ENCODE peak calls at places on chromosomes 13 and 19, in four cellular contexts. X is MM.1S, B is neural progenitor cell, P is GM23248. D is an unnamed sample.

GRCh38 chr13:30713133-30713532 is 22.2 kb upstream of the ALOX5AP start:
- DNase-seq in P (peak), B (no peak), X (no peak), D (no peak)

GRCh38 chr13:25149670-25150069 is 22.4 kb downstream of the AMER2 start:
- DNase-seq in B (no peak), X (no peak), P (no peak), D (no peak)

GRCh38 chr19:18401580-18402112 is 4.2 kb upstream of the LRRC25 start:
- DNase-seq in B (peak), P (peak), X (peak), D (peak)

GRCh38 chr19:49851456-49852259 is 699 bp downstream of the PTOV1 start:
- DNase-seq in X (peak), P (peak), B (peak), D (peak)

GRCh38 chr19:15421726-15422260 is 3.0 kb upstream of the AKAP8L start:
- DNase-seq in B (no peak), P (no peak), X (no peak), D (no peak)

GRCh38 chr13:97429681-97430081 is 4.3 kb upstream of the RAP2A start:
- DNase-seq in X (no peak), B (no peak), P (peak), D (no peak)

GRCh38 chr19:15529774-15530372 is 21.5 kb downstream of the CYP4F22 start:
- DNase-seq in B (no peak), X (no peak), P (no peak), D (no peak)

GRCh38 chr19:57947419-57948134 is at the start of gene ZNF256:
- DNase-seq in P (peak), B (peak), X (no peak), D (peak)

GRCh38 chr13:81017525-81018152 is 676.7 kb upstream of the SPRY2 start:
- DNase-seq in P (peak), B (peak), X (peak), D (no peak)

GRCh38 chr19:17279436-17279835 is 2.3 kb upstream of the ANKLE1 start:
- DNase-seq in X (no peak), P (no peak), B (no peak), D (no peak)

GRCh38 chr19:616732-617526 is 16.4 kb downstream of the POLRMT start:
- DNase-seq in X (no peak), B (no peak), P (no peak), D (no peak)

GRCh38 chr19:1884719-1885334 is 469 bp downstream of the ABHD17A start:
- DNase-seq in B (peak), X (no peak), P (peak), D (no peak)

GRCh38 chr19:15138427-15138826 is 31.2 kb downstream of the SYDE1 start:
- DNase-seq in B (no peak), X (no peak), P (peak), D (no peak)

GRCh38 chr13:103794526-103794925 is 728.3 kb upstream of the SLC10A2 start:
- DNase-seq in X (no peak), B (peak), P (no peak), D (no peak)

GRCh38 chr13:95697052-95697680 is 20.2 kb downstream of the DNAJC3 start:
- DNase-seq in P (no peak), B (no peak), X (no peak), D (no peak)

GRCh38 chr13:112198611-112199010 is 131.7 kb downstream of the SOX1 start:
- DNase-seq in B (no peak), X (no peak), P (no peak), D (no peak)

GRCh38 chr13:112202266-112202665 is 135.3 kb downstream of the SOX1 start:
- DNase-seq in B (no peak), X (no peak), P (no peak), D (no peak)

GRCh38 chr13:112203614-112204013 is 136.7 kb downstream of the SOX1 start:
- DNase-seq in B (no peak), P (no peak), X (no peak), D (no peak)

GRCh38 chr13:112202966-112203365 is 136.0 kb downstream of the SOX1 start:
- DNase-seq in B (no peak), X (no peak), P (no peak), D (no peak)

GRCh38 chr13:112200200-112200599 is 133.3 kb downstream of the SOX1 start:
- DNase-seq in P (no peak), X (no peak), B (no peak), D (no peak)
- TF ChIP-seq EZH2 in P (no peak), X (no peak), B (no peak), D (no peak)

GRCh38 chr13:43316997-43317396 is 293.6 kb downstream of the DNAJC15 start:
- DNase-seq in B (peak), X (no peak), P (peak), D (no peak)
- H3K4me2 ChIP-seq in B (peak), X (peak), P (peak), D (no peak)

DNA sequence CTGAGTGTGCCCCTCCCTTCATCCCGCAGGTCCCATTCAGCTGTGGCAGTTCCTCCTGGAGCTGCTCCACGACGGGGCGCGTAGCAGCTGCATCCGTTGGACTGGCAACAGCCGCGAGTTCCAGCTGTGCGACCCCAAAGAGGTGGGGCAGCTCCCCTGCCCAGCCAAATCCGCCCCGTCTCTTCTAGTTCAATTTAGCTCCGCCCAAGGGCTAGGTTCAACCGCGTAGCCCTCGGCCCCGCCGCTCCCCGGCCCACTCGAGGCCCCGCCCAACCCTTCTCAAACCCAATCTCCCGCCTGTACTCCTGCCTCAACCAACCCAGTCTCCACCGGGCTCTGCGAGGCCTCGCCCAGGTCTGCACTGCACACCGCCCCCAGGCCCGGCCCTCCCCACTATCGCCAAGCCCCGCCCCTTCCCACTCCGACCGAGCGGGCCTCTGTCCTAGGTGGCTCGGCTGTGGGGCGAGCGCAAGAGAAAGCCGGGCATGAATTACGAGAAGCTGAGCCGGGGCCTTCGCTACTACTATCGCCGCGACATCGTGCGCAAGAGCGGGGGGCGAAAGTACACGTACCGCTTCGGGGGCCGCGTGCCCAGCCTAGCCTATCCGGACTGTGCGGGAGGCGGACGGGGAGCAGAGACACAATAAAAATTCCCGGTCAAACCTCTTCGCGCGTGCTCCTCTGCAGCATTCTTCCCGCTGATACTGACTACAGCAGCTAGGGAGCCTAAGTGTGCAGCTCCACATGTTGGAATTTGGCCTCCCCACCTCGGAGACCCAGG is 2.9 kb downstream of the ETV2 start:
- DNase-seq in B (peak), P (peak), X (peak), D (peak)
- H3K27ac ChIP-seq in B (no peak), P (peak), X (peak), D (peak)

DNA sequence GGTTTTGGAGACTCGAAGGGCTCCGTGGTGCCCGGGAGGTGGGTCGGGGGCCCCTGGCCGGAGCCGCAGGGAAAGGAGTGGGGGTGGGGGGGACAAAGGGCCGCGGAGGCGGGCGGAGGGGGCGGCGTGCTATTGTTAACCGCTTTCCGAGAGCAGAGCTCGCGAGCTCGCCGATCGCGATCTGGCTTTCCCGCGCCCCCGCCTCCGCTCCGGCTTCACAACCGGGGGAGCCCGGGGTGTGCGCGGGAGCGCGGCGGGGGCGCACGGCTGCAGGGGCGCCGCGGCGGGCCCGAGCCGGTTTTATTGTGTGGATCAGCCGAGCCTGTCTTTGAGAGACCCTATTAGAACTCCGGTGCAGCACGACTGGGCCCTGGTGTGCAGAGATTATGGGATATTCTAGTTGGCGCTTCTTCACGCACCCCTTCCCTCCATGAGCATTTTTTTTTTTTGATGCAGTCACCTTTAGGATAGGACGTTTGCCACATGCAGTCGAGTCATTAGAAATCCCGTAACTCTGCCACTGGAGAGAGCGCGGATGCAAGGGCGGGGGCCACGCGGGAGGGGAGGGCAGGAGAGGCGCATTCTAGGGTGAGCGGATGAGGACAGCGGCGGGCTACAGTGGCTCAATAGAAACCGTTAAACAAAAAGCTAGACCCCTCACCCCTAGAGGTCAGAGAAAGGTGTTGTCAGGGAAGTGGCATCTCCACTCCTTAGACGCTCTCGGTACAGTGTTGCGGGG is 3.6 kb downstream of the FGF9 start:
- DNase-seq in P (peak), X (peak), B (peak), D (no peak)
- TF ChIP-seq EZH2 in P (peak), X (no peak), B (no peak), D (no peak)

GRCh38 chr19:52648336-52648990 is 10.3 kb upstream of the ZNF83 start:
- DNase-seq in P (peak), X (no peak), B (no peak), D (no peak)
- H3K4me2 ChIP-seq in P (peak), X (no peak), B (no peak), D (no peak)

DNA sequence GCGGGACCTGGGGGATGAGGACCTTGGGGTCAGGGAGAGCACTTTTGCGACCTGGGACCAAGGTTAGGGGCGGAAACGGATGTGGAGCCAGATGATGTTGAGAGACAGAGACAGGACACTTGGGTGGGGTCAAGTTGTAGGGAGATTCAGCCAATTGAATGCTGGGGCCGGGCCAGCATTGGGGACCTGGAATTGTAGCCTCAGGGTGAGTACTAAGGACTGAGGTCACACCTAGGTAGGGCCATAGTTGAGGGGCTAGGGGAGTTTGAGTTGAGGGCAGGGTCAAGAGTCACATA is 1.2 kb downstream of the ALKBH7 start:
- DNase-seq in B (no peak), P (no peak), X (no peak), D (no peak)
- H3K27ac ChIP-seq in B (no peak), P (peak), X (no peak), D (peak)

DNA sequence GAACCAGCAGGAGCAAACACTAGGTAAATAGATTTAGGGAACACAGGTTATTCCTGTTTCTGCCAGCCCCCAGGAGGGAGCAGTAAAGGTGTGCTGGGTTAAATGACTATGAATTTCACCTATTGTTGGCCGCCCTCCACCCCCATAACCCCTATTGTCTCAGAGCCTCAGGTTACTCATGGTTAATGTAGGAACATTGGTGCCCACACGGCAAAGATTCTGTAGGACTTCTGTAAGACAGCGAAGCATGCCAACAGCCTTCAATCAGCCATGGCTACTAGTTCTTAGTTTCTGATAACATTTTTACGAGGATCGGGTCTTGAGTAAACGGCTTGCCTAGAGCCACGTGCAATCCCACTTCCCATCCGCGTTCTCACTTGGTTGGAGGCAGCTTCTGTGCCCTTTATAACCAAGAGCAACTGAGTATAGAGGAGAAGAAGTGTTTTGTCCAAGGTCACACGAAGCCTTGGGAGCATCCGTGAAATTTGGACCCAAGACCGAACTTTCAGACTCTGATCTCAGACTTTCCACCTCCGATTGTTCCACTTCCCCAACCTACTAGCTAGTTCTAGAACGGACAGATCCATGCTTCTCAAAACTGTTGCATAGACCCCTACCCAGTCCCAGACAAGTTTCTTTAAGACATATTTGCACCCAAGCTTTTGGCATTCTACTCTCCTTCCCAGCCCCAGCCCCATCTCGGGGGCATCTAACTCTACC is 5.1 kb upstream of the CACNG8 start:
- DNase-seq in P (no peak), X (no peak), B (no peak), D (no peak)
- TF ChIP-seq EZH2 in P (no peak), X (no peak), B (no peak), D (no peak)

GRCh38 chr13:82129281-82129680 is 1753.0 kb downstream of the SLITRK1 start:
- DNase-seq in B (no peak), X (no peak), P (no peak), D (no peak)
- H3K4me2 ChIP-seq in B (no peak), X (no peak), P (no peak), D (no peak)